ENCODE peak calls at places on chromosome 18, in seven cellular contexts. D, H, J, E, C, W and R are unnamed samples.

GRCh38 chr18:25605322-25605721 is 253.4 kb upstream of the ZNF521 start:
- DNase-seq in D (no peak), H (no peak), J (no peak), E (no peak), C (no peak), W (no peak), R (no peak)

GRCh38 chr18:8661754-8662573 is 43.4 kb upstream of the MTCL1 start:
- DNase-seq in D (peak), H (no peak), J (peak), E (no peak), C (no peak), W (no peak), R (no peak)

GRCh38 chr18:66838340-66838987 is 234.6 kb upstream of the CDH19 start:
- DNase-seq in D (no peak), H (no peak), J (no peak), E (no peak), C (no peak), W (no peak), R (no peak)

GRCh38 chr18:57839942-57840381 is 36.8 kb upstream of the ATP8B1 start:
- DNase-seq in D (no peak), H (no peak), J (no peak), E (no peak), C (no peak), W (no peak), R (no peak)

GRCh38 chr18:78799382-78800089 is 180.1 kb upstream of the SALL3 start:
- DNase-seq in D (no peak), H (no peak), J (no peak), E (no peak), C (no peak), W (no peak), R (no peak)

GRCh38 chr18:21051615-21052014 is 60.0 kb downstream of the ROCK1 start:
- DNase-seq in D (no peak), H (no peak), J (no peak), E (no peak), C (no peak), W (no peak), R (no peak)

GRCh38 chr18:67590571-67591141 is 74.1 kb upstream of the DSEL start:
- DNase-seq in D (no peak), H (no peak), J (no peak), E (no peak), C (no peak), W (no peak), R (no peak)

GRCh38 chr18:33735428-33735827 is 157.4 kb downstream of the ASXL3 start:
- DNase-seq in D (no peak), H (no peak), J (no peak), E (no peak), C (no peak), W (no peak), R (no peak)

GRCh38 chr18:71116535-71116934 is 827.7 kb downstream of the SOCS6 start:
- DNase-seq in D (no peak), H (no peak), J (no peak), E (no peak), C (no peak), W (no peak), R (no peak)

GRCh38 chr18:23210526-23210925 is 75.2 kb downstream of the CABLES1 start:
- DNase-seq in D (no peak), H (no peak), J (no peak), E (no peak), C (no peak), W (no peak), R (no peak)

DNA sequence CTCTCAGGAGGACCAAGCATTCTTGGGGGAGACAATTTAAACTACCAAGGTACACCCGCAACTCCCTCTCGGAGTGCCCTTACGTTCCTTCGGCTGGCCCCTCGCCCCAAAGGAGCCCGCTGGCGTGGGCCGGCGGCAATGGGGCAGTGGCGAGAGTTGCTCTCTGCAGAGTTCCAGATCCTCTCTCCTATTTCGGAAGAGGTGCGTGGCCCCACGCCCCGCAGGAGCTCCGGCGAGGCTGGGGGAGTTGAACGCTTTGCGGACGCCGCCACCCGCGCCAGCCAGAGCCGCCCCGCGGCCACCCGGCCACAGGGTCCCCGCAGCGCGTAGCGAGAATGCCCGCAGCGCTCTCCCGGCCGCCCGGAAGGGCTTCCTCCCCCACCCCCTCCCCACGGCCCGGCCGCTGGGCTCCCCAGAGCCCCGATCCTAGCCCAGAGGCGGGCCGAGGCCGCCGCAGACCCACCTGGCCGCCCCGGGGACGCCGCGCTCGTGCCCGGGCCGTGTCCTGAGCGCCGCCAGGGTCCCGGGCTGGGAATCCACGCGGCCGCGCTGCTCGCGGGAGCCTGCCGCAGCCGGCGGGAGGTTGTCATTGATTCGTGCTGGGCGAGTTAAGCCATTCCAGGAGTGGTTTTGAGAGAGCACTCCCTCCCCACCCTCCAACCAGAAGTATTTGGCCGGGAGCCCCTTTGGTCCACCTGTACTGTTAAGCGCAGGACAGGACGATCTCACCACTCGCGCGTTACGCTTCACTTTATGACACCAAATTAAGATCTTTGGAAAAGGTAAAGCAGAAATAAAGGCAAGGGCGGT is 206.3 kb upstream of the SMAD2 start:
- DNase-seq in D (peak), H (no peak), J (peak), E (no peak), C (no peak), W (no peak), R (peak)
- TF ChIP-seq TAF1 in D (no peak), H (no peak), J (no peak), E (no peak), C (no peak), W (no peak), R (no peak)

GRCh38 chr18:32289480-32290075 is 99.7 kb downstream of the MEP1B start:
- DNase-seq in D (peak), H (peak), J (peak), E (no peak), C (no peak), W (no peak), R (peak)
- TF ChIP-seq POLR2AphosphoS5 in D (no peak), H (no peak), J (no peak), E (no peak), C (no peak), W (no peak), R (no peak)

GRCh38 chr18:48921305-48922202 is 29.2 kb downstream of the SMAD7 start:
- DNase-seq in D (no peak), H (no peak), J (no peak), E (no peak), C (no peak), W (no peak), R (no peak)

GRCh38 chr18:48924621-48925601 is 25.9 kb downstream of the SMAD7 start:
- DNase-seq in D (no peak), H (no peak), J (no peak), E (peak), C (no peak), W (no peak), R (no peak)

GRCh38 chr18:48923746-48924580 is 26.8 kb downstream of the SMAD7 start:
- DNase-seq in D (no peak), H (no peak), J (no peak), E (no peak), C (peak), W (no peak), R (peak)

GRCh38 chr18:48922203-48922800 is 28.5 kb downstream of the SMAD7 start:
- DNase-seq in D (no peak), H (no peak), J (no peak), E (no peak), C (no peak), W (no peak), R (no peak)

DNA sequence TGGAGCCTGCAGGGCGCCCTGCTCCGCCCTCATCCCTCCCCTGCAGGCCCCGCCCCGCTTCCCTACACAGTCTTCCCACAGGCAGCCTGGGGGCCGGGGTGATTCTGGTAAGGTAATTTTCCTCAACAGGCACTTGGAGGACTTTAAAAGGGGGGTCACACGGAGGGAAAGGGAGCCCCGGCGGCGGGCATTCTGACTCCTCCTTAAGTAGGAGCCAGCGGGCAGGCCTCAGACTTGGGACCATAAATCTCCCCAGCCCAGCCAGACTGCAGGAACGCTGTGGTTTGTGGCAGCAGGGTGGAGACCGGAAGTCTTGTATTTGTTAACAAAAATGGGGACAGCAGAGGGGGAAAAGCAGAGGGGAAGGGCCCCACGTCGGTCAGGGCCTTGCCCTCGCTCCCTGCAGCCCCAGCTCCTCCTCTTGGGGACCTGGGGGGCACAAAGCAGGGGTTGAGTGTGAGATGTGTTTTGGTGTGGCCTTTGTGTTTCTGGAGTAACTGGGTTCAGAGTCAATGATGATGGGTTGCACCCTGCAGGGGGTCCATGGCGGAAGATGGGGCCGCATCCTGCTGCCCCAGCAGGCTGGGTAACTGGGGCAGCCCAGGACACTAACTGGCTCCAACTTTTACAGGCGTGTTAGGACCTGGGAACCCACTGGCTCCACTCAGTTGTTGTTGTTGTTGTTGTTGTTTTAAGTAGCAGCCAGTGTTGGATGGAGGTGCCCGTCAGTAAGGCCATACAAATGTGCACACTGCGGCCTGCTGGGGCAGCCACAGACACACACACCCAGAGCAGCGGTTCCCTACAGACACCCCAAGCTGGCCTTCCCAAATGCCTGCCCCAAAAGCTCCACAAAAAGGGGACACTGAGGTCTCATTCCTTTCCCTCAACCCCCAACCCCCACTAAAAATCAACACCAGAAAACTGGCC is 27.7 kb downstream of the SMAD7 start:
- DNase-seq in D (no peak), H (no peak), J (no peak), E (peak), C (no peak), W (no peak), R (no peak)
- TF ChIP-seq TAF1 in D (peak), H (no peak), J (no peak), E (peak), C (no peak), W (no peak), R (no peak)

GRCh38 chr18:74806700-74807416 is 209.2 kb downstream of the ZNF407 start:
- DNase-seq in D (no peak), H (peak), J (no peak), E (no peak), C (peak), W (peak), R (peak)

GRCh38 chr18:74803117-74803516 is 205.4 kb downstream of the ZNF407 start:
- DNase-seq in D (no peak), H (no peak), J (no peak), E (no peak), C (no peak), W (no peak), R (no peak)

GRCh38 chr18:74806073-74806472 is 208.4 kb downstream of the ZNF407 start:
- DNase-seq in D (no peak), H (no peak), J (no peak), E (no peak), C (no peak), W (no peak), R (no peak)

GRCh38 chr18:74804677-74805076 is 207.0 kb downstream of the ZNF407 start:
- DNase-seq in D (peak), H (no peak), J (no peak), E (no peak), C (no peak), W (no peak), R (no peak)

DNA sequence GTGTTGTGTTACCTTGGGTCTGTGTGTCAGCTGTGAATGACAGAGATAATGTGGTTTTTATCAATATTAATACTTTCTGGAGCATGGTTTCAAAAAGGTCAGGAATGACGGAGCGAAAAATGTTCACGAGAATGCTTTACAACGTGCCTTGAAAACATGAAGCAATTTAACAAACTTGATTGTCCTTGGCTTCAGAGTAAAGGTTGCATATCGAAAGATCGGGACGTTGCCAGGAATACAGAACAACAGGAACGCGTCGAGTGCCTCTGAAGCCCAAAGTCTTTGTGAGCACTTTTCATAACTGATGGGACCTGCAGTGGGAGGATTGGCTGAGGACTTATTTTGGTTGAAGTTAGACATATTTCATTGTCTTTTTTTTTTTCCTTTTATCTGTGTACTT is 206.1 kb downstream of the ZNF407 start:
- DNase-seq in D (no peak), H (no peak), J (no peak), E (no peak), C (no peak), W (no peak), R (no peak)
- TF ChIP-seq POLR2AphosphoS5 in D (no peak), H (no peak), J (no peak), E (no peak), C (no peak), W (no peak), R (no peak)

GRCh38 chr18:34867520-34867919 is 157.4 kb downstream of the DTNA start:
- DNase-seq in D (peak), H (peak), J (peak), E (no peak), C (no peak), W (no peak), R (no peak)
- TF ChIP-seq TAF1 in D (no peak), H (no peak), J (no peak), E (no peak), C (no peak), W (no peak), R (no peak)

GRCh38 chr18:74257083-74257482 is 34.7 kb downstream of the CYB5A start:
- DNase-seq in D (no peak), H (no peak), J (no peak), E (no peak), C (no peak), W (no peak), R (no peak)
- TF ChIP-seq POLR2AphosphoS5 in D (no peak), H (no peak), J (no peak), E (no peak), C (no peak), W (no peak), R (no peak)

GRCh38 chr18:5464241-5464640 is 79.6 kb downstream of the EPB41L3 start:
- DNase-seq in D (no peak), H (no peak), J (no peak), E (no peak), C (no peak), W (no peak), R (no peak)

GRCh38 chr18:5461056-5461455 is 82.7 kb downstream of the EPB41L3 start:
- DNase-seq in D (no peak), H (no peak), J (no peak), E (no peak), C (no peak), W (no peak), R (no peak)

GRCh38 chr18:5462227-5462626 is 81.6 kb downstream of the EPB41L3 start:
- DNase-seq in D (no peak), H (no peak), J (no peak), E (no peak), C (no peak), W (no peak), R (no peak)

GRCh38 chr18:5463836-5464235 is 80.0 kb downstream of the EPB41L3 start:
- DNase-seq in D (no peak), H (no peak), J (no peak), E (no peak), C (no peak), W (no peak), R (no peak)

DNA sequence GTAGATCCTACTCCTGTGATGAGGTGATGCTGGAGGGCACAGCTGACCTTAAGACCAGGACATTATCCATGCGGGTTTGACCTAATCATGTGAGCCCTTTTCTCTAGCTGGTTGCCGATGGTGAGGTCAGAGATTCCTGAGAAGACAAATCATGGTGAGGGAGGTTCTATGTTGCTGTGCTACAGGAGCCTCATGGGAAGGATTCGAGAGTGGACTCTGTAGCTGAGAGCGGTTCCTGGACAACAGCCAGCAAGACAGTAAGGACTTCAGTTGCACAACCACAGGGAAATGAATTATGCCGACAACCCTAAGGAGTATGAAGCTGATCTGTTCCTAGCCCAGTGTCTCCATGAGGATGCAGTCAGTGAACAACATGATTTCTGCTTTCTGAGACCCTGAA is 80.4 kb downstream of the EPB41L3 start:
- DNase-seq in D (no peak), H (no peak), J (no peak), E (no peak), C (no peak), W (no peak), R (no peak)
- TF ChIP-seq TAF1 in D (no peak), H (no peak), J (no peak), E (no peak), C (no peak), W (no peak), R (no peak)

GRCh38 chr18:7383336-7383980 is 152.6 kb downstream of the LRRC30 start:
- DNase-seq in D (no peak), H (no peak), J (no peak), E (no peak), C (no peak), W (no peak), R (no peak)
- TF ChIP-seq POLR2AphosphoS5 in D (no peak), H (no peak), J (no peak), E (no peak), C (no peak), W (no peak), R (no peak)

GRCh38 chr18:76908277-76908676 is 85.9 kb downstream of the ZNF236 start:
- DNase-seq in D (no peak), H (no peak), J (no peak), E (no peak), C (no peak), W (no peak), R (no peak)

GRCh38 chr18:76905821-76906220 is 83.5 kb downstream of the ZNF236 start:
- DNase-seq in D (no peak), H (no peak), J (no peak), E (no peak), C (no peak), W (no peak), R (no peak)

DNA sequence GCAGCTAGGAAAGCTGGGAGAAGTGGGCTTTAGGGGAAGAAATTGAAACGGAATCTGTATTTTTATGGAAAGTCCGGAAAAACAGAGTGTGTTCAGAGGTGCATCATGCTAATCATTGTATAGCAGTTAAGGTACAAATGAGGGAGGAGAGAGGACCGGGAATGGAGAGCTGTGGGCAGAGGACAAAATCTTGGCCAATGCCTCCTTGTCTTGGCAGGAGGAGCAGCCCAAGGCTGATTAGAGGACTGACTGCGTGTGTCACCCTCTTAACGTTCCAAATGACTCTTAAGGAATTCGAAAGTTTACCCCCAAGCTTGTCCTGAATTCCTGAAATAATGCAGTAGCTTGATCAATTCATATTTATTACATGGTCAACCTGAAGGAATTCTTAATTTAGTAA is 81.0 kb downstream of the ZNF236 start:
- DNase-seq in D (no peak), H (no peak), J (no peak), E (no peak), C (no peak), W (no peak), R (no peak)
- TF ChIP-seq TAF1 in D (no peak), H (no peak), J (no peak), E (no peak), C (no peak), W (no peak), R (no peak)